ENCODE peak calls at places on chromosome 11, in nine cellular contexts. D is right lobe of liver; S is BJ; H is ovary; E is IMR-90; T is Caco-2; O is bronchial epithelial cell; J is CD8-positive, alpha-beta T cell; Q is SK-N-SH. Z is an unnamed sample. For H3K36me3, the result is how much of the 10 kb centered on the place peaks cover.

GRCh38 chr11:110098645-110099044 is 5.5 kb downstream of the ZC3H12C start:
- DNase-seq in J (no peak), D (no peak), S (no peak), H (no peak), Q (no peak), O (peak), E (peak), T (no peak), Z (no peak)

GRCh38 chr11:9264381-9265210 is 554 bp downstream of the DENND5A start:
- DNase-seq in Q (peak), D (peak), J (peak), H (peak), T (no peak), O (peak), E (peak), S (peak), Z (peak)

GRCh38 chr11:100980156-100980555 is 149.5 kb downstream of the PGR start:
- DNase-seq in Q (no peak), E (peak), S (no peak), J (no peak), T (no peak), H (no peak), O (peak), D (no peak), Z (no peak)

GRCh38 chr11:86593833-86594232 is 78.6 kb downstream of the ME3 start:
- DNase-seq in J (no peak), D (no peak), Q (no peak), H (no peak), E (no peak), T (no peak), S (no peak), O (peak), Z (no peak)

GRCh38 chr11:115624065-115624464 is 119.8 kb upstream of the CADM1 start:
- DNase-seq in O (no peak), D (no peak), S (no peak), T (no peak), H (no peak), E (no peak), Q (no peak), J (no peak), Z (no peak)

GRCh38 chr11:66112640-66113098 is 42.6 kb downstream of the PACS1 start:
- DNase-seq in S (peak), J (no peak), D (no peak), O (peak), E (peak), T (no peak), Q (no peak), H (no peak), Z (no peak)

GRCh38 chr11:13105237-13105844 is 96.2 kb downstream of the RASSF10 start:
- DNase-seq in T (no peak), H (peak), J (no peak), D (no peak), O (no peak), S (no peak), Q (peak), E (no peak), Z (no peak)

GRCh38 chr11:127639916-127640315 is 639.3 kb upstream of the KIRREL3 start:
- DNase-seq in T (no peak), H (no peak), S (no peak), J (no peak), D (no peak), Q (no peak), O (peak), E (peak), Z (no peak)

GRCh38 chr11:78802058-78802633 is 227.5 kb upstream of the NARS2 start:
- DNase-seq in Q (no peak), D (no peak), H (no peak), O (peak), S (no peak), T (no peak), J (no peak), E (no peak), Z (peak)

GRCh38 chr11:19919050-19919561 is 206.5 kb downstream of the NAV2 start:
- DNase-seq in S (peak), J (no peak), H (no peak), E (peak), D (peak), Q (no peak), T (no peak), O (peak), Z (peak)

GRCh38 chr11:33773399-33774355 is 643 bp downstream of the FBXO3 start:
- DNase-seq in T (no peak), E (peak), J (peak), O (peak), S (no peak), D (no peak), Q (peak), H (no peak), Z (peak)

GRCh38 chr11:13685461-13686108 is 17.1 kb downstream of the FAR1 start:
- DNase-seq in H (no peak), E (peak), J (no peak), D (no peak), O (no peak), Q (no peak), T (no peak), S (no peak), Z (no peak)

GRCh38 chr11:105399505-105399904 is 210.4 kb upstream of the GRIA4 start:
- DNase-seq in E (no peak), T (no peak), S (no peak), O (no peak), J (no peak), Q (no peak), H (no peak), D (no peak), Z (no peak)

GRCh38 chr11:119366690-119367620 is 14.5 kb downstream of the USP2 start:
- DNase-seq in T (no peak), S (no peak), E (no peak), J (no peak), H (no peak), Q (no peak), D (peak), O (no peak), Z (no peak)

GRCh38 chr11:118171274-118172062 is 5.0 kb downstream of the SCN2B start:
- DNase-seq in S (no peak), Q (peak), O (peak), H (peak), J (peak), E (peak), T (peak), D (peak), Z (peak)

GRCh38 chr11:69154938-69155301 is 815 bp upstream of the SMIM38 start:
- DNase-seq in H (no peak), T (no peak), E (no peak), J (no peak), S (no peak), D (no peak), O (no peak), Q (no peak), Z (no peak)

GRCh38 chr11:130407978-130408377 is 20.4 kb downstream of the ADAMTS8 start:
- DNase-seq in E (peak), D (no peak), T (no peak), S (peak), J (no peak), Q (no peak), O (peak), H (no peak), Z (no peak)

GRCh38 chr11:95100191-95100648 is 10.6 kb downstream of the ENDOD1 start:
- DNase-seq in J (no peak), D (no peak), O (no peak), E (no peak), H (no peak), T (no peak), Q (no peak), S (no peak), Z (no peak)

GRCh38 chr11:77644887-77645286 is 7.3 kb upstream of the CLNS1A start:
- DNase-seq in D (no peak), Q (no peak), O (no peak), H (no peak), J (no peak), E (no peak), S (no peak), T (no peak), Z (no peak)

GRCh38 chr11:33868646-33869461 is 23.0 kb downstream of the LMO2 start:
- DNase-seq in Q (no peak), S (no peak), E (no peak), J (no peak), H (no peak), T (no peak), O (no peak), D (no peak), Z (no peak)

GRCh38 chr11:69293819-69294505 is at the start of gene MYEOV:
- DNase-seq in D (peak), S (no peak), H (no peak), T (peak), O (peak), E (no peak), J (no peak), Q (peak), Z (peak)

GRCh38 chr11:119520966-119521365 is 98.0 kb upstream of the THY1 start:
- DNase-seq in H (no peak), T (no peak), Q (no peak), J (no peak), E (no peak), O (no peak), D (no peak), S (no peak), Z (no peak)

GRCh38 chr11:21142007-21142406 is 472.6 kb downstream of the NELL1 start:
- DNase-seq in O (peak), E (no peak), D (no peak), S (no peak), T (no peak), H (no peak), Q (peak), J (no peak), Z (no peak)

GRCh38 chr11:59197990-59198389 is 14.7 kb downstream of the MPEG1 start:
- DNase-seq in D (peak), S (no peak), H (peak), T (no peak), Q (no peak), O (peak), J (no peak), E (peak), Z (peak)

GRCh38 chr11:14320020-14320419 is 39.0 kb downstream of the RRAS2 start:
- DNase-seq in E (peak), S (no peak), D (no peak), H (no peak), Q (no peak), J (peak), T (no peak), O (no peak), Z (no peak)

GRCh38 chr11:92886243-92886905 is 83.1 kb upstream of the MTNR1B start:
- DNase-seq in H (no peak), T (peak), D (no peak), Q (peak), E (peak), J (no peak), O (peak), S (no peak), Z (no peak)

GRCh38 chr11:65014146-65014960 is at the start of gene ARL2:
- DNase-seq in O (no peak), D (peak), T (peak), J (no peak), S (no peak), Q (no peak), E (no peak), H (no peak), Z (peak)

GRCh38 chr11:128716231-128716630 is 22.4 kb downstream of the FLI1 start:
- DNase-seq in O (no peak), Q (no peak), H (no peak), D (peak), T (no peak), S (no peak), J (no peak), E (no peak), Z (no peak)

GRCh38 chr11:128716661-128717210 is 22.9 kb downstream of the FLI1 start:
- DNase-seq in E (peak), S (no peak), J (peak), T (no peak), Q (no peak), H (no peak), O (no peak), D (peak), Z (no peak)

GRCh38 chr11:128714881-128715280 is 21.0 kb downstream of the FLI1 start:
- DNase-seq in T (no peak), E (peak), D (peak), J (no peak), H (no peak), O (peak), Q (no peak), S (peak), Z (no peak)

GRCh38 chr11:128714121-128714520 is 20.2 kb downstream of the FLI1 start:
- DNase-seq in O (no peak), D (peak), T (no peak), H (no peak), E (no peak), J (no peak), Q (no peak), S (no peak), Z (no peak)

DNA sequence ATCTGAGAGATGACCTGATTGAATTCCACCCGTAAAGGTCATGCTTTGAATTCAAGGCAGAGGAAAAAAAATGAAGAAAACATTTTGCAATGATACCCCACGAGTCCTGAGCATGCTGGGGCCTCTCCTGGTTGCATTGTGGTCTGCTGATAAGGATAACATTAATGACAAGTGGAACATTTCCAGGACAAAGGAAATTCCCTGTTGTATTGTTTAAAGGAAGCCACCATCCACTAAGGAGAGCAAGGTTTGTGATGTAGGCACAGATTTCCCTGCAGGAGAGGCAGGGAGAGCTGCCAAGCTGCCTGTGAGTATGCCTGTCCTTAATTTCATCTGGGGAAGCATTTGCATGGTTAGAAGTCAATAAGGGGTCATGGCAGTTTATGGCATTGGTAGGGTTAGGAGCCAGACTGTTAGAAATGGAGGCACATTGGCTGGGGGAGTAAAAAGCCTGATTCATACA is 21.9 kb downstream of the FLI1 start:
- DNase-seq in J (no peak), Q (no peak), T (no peak), H (no peak), E (peak), O (no peak), S (no peak), D (peak), Z (no peak)
- H3K36me3 ChIP-seq in J (under half), Q (under half), T (under half), H (under half), E (under half), O (under half), S (under half), D (under half), Z (under half)

GRCh38 chr11:124070906-124071621 is 29.9 kb upstream of the OR10G7 start:
- DNase-seq in E (peak), D (peak), Q (peak), S (peak), J (peak), T (peak), O (peak), H (peak), Z (peak)

GRCh38 chr11:124072147-124072546 is 31.0 kb upstream of the OR10G7 start:
- DNase-seq in T (no peak), D (no peak), S (no peak), J (no peak), O (no peak), H (no peak), Q (no peak), E (no peak), Z (no peak)

GRCh38 chr11:124069429-124070401 is 28.6 kb upstream of the OR10G7 start:
- DNase-seq in S (peak), T (peak), J (peak), Q (peak), E (peak), O (peak), H (no peak), D (no peak), Z (peak)

GRCh38 chr11:124068711-124069110 is 27.6 kb upstream of the OR10G7 start:
- DNase-seq in H (no peak), D (no peak), O (no peak), Q (no peak), E (no peak), J (no peak), T (no peak), S (no peak), Z (no peak)

DNA sequence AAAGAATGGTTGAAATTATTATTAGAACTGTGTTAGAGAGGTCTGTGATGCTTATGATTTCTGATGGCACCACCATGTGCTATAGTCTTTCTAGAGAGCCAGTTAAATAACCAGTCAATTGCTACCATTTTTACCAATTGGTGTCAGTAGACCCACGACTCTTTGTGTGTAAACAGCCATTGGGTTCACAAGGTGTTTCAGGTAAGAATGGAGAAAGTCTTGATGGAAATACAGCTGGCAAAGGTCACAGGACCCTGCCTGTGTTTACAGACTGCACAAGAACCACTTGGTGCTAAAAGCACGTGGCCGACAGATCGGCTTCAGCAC is 30.5 kb upstream of the OR10G7 start:
- DNase-seq in S (no peak), H (no peak), E (no peak), Q (no peak), O (no peak), D (no peak), J (no peak), T (no peak), Z (no peak)
- TF ChIP-seq CTCF in S (no peak), H (no peak), E (no peak), Q (no peak), O (no peak), D (no peak), J (no peak), T (no peak), Z (no peak)

DNA sequence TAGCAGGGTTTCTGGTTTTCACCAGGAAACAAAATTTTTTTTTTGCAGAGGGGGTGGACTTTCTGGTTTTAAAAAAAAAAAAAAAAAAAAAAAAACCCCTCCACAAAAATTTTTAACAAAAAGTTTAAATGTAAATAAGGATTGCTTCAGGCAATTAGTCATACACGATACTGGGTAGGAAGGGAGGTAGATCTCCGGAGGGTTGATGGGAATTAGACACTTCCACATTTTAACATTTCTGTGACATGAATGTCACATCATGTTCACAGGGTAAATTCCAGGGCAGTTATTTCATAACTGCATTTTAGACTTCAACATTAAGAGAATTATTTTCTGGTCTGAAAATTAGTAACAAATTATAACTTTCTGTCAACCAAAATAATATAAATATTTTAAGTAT is 15.9 kb downstream of the NUP98 start:
- DNase-seq in D (no peak), Q (no peak), E (peak), S (no peak), H (no peak), T (no peak), O (peak), J (no peak), Z (no peak)
- H3K36me3 ChIP-seq in D (under half), Q (half or more), E (under half), S (under half), H (under half), T (under half), O (under half), J (under half), Z (half or more)

GRCh38 chr11:46079662-46080061 is 41.6 kb downstream of the PHF21A start:
- DNase-seq in T (no peak), O (no peak), H (no peak), E (no peak), S (no peak), Q (no peak), J (no peak), D (no peak), Z (no peak)
- TF ChIP-seq CTCF in T (no peak), O (no peak), H (no peak), E (no peak), S (no peak), Q (no peak), J (no peak), D (no peak), Z (no peak)

GRCh38 chr11:17781626-17782025 is 47.0 kb downstream of the KCNC1 start:
- DNase-seq in S (no peak), J (no peak), Q (no peak), O (no peak), T (no peak), D (no peak), H (no peak), E (no peak), Z (peak)

GRCh38 chr11:17780668-17781067 is 46.1 kb downstream of the KCNC1 start:
- DNase-seq in Q (no peak), H (no peak), O (no peak), T (no peak), E (no peak), D (no peak), S (no peak), J (no peak), Z (peak)

GRCh38 chr11:17782145-17782544 is 47.6 kb downstream of the KCNC1 start:
- DNase-seq in Q (no peak), H (no peak), O (no peak), J (no peak), S (no peak), D (no peak), T (no peak), E (no peak), Z (no peak)

GRCh38 chr11:17779861-17780594 is 45.4 kb downstream of the KCNC1 start:
- DNase-seq in J (no peak), T (no peak), D (no peak), H (no peak), S (no peak), O (no peak), Q (no peak), E (no peak), Z (peak)

GRCh38 chr11:17781221-17781620 is 46.6 kb downstream of the KCNC1 start:
- DNase-seq in T (no peak), S (no peak), H (no peak), J (no peak), Q (no peak), O (peak), D (peak), E (no peak), Z (no peak)
- H3K36me3 ChIP-seq in T (under half), S (under half), H (under half), J (under half), Q (under half), O (under half), D (under half), E (under half), Z (under half)

DNA sequence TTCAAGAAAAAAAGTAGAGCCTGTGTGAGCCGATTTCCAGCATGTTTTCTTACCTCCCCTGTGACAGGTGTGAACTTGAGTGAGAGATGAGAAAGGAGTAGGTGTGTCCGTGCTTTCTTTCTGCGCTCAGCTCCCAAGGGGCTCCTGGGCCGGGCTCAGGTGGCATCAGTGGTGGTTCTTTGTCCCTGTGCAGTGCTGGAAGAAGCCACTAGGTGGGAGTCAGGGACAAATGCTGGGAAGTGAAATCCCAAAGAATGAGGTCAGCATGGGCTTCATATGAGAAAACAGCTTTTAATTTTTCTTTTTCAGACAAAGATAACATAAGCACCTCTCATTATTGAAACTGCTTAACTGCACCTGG is 57.8 kb downstream of the PPFIBP2 start:
- DNase-seq in S (no peak), H (peak), Q (peak), E (peak), J (no peak), T (peak), O (peak), D (peak), Z (no peak)
- TF ChIP-seq CTCF in S (peak), H (peak), Q (peak), E (peak), J (no peak), T (peak), O (peak), D (peak), Z (peak)

DNA sequence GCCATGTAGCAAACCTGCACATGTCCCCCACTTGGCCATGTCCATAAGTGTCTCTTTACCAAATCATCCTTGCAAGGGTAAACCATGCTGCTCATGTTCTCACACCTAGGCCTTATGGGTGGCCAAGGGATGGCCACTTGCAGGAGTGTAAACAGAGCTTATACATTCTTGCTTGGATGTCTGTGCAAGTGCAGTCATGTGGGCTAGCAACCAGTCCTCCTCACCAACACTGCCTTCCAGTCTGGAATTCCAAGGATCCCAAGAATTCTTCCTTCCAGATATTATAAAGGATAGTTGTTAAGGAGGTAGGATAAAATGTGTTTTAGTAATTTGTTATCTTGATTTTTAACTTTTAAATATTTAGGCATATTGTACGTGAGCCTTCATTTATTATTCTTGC is 47.8 kb upstream of the OR5P2 start:
- DNase-seq in Q (no peak), J (no peak), S (no peak), E (no peak), O (no peak), T (no peak), H (no peak), D (no peak), Z (no peak)
- H3K36me3 ChIP-seq in Q (under half), J (under half), S (under half), E (under half), O (under half), T (under half), H (under half), D (under half), Z (under half)